ENCODE peak calls at places on chromosome 16, in five cellular contexts. One of them, this sample, is unnamed. For H3K36me3 and H3K4me1, the result is how much of the 10 kb centered on the place peaks cover.

GRCh38 chr16:46859719-46860152 is 24.4 kb upstream of the GPT2 start:
- DNase-seq in lower lobe of right lung: no peak
- DNase-seq in iPS DF 6.9: no peak
- DNase-seq in heart left ventricle: no peak
- DNase-seq in suprapubic skin: no peak
- DNase-seq in this sample: no peak

GRCh38 chr16:28843766-28844165 is 2.4 kb downstream of the TUFM start:
- DNase-seq in lower lobe of right lung: no peak
- DNase-seq in iPS DF 6.9: no peak
- DNase-seq in heart left ventricle: no peak
- DNase-seq in suprapubic skin: no peak
- DNase-seq in this sample: no peak

GRCh38 chr16:78684040-78684611 is 584.7 kb downstream of the WWOX start:
- DNase-seq in lower lobe of right lung: no peak
- DNase-seq in iPS DF 6.9: no peak
- DNase-seq in heart left ventricle: peak
- DNase-seq in suprapubic skin: peak
- DNase-seq in this sample: peak

GRCh38 chr16:3254309-3254708 is 2.1 kb downstream of the MEFV start:
- DNase-seq in lower lobe of right lung: no peak
- DNase-seq in iPS DF 6.9: no peak
- DNase-seq in heart left ventricle: no peak
- DNase-seq in suprapubic skin: no peak
- DNase-seq in this sample: no peak

GRCh38 chr16:30007378-30007895 is 3.4 kb downstream of the DOC2A start:
- DNase-seq in lower lobe of right lung: no peak
- DNase-seq in iPS DF 6.9: no peak
- DNase-seq in heart left ventricle: no peak
- DNase-seq in suprapubic skin: no peak
- DNase-seq in this sample: no peak

GRCh38 chr16:89039756-89040155 is 53.9 kb upstream of the ACSF3 start:
- DNase-seq in lower lobe of right lung: peak
- DNase-seq in iPS DF 6.9: no peak
- DNase-seq in heart left ventricle: peak
- DNase-seq in suprapubic skin: no peak
- DNase-seq in this sample: peak

GRCh38 chr16:13999071-13999894 is 71.8 kb upstream of the MRTFB start:
- DNase-seq in lower lobe of right lung: no peak
- DNase-seq in iPS DF 6.9: no peak
- DNase-seq in heart left ventricle: no peak
- DNase-seq in suprapubic skin: no peak
- DNase-seq in this sample: no peak

GRCh38 chr16:68492501-68493411 is 44.4 kb upstream of the SMPD3 start:
- DNase-seq in lower lobe of right lung: no peak
- DNase-seq in iPS DF 6.9: no peak
- DNase-seq in heart left ventricle: no peak
- DNase-seq in suprapubic skin: no peak
- DNase-seq in this sample: peak

GRCh38 chr16:60905806-60906205 is 1130.4 kb downstream of the CDH8 start:
- DNase-seq in lower lobe of right lung: no peak
- DNase-seq in iPS DF 6.9: no peak
- DNase-seq in heart left ventricle: no peak
- DNase-seq in suprapubic skin: no peak
- DNase-seq in this sample: no peak

GRCh38 chr16:74309789-74310781 is 13.5 kb downstream of the PSMD7 start:
- DNase-seq in lower lobe of right lung: no peak
- DNase-seq in iPS DF 6.9: peak
- DNase-seq in heart left ventricle: no peak
- DNase-seq in suprapubic skin: peak
- DNase-seq in this sample: no peak

GRCh38 chr16:13390093-13390985 is 488.9 kb downstream of the SHISA9 start:
- DNase-seq in lower lobe of right lung: no peak
- DNase-seq in iPS DF 6.9: no peak
- DNase-seq in heart left ventricle: no peak
- DNase-seq in suprapubic skin: no peak
- DNase-seq in this sample: no peak

GRCh38 chr16:29814592-29814991 is 1.4 kb upstream of the PAGR1 start:
- DNase-seq in lower lobe of right lung: no peak
- DNase-seq in iPS DF 6.9: no peak
- DNase-seq in heart left ventricle: no peak
- DNase-seq in suprapubic skin: no peak
- DNase-seq in this sample: peak

GRCh38 chr16:24853830-24854229 is 8.1 kb downstream of the SLC5A11 start:
- DNase-seq in lower lobe of right lung: no peak
- DNase-seq in iPS DF 6.9: no peak
- DNase-seq in heart left ventricle: peak
- DNase-seq in suprapubic skin: no peak
- DNase-seq in this sample: no peak

GRCh38 chr16:12881771-12882170 is 19.6 kb upstream of the SHISA9 start:
- DNase-seq in lower lobe of right lung: no peak
- DNase-seq in iPS DF 6.9: no peak
- DNase-seq in heart left ventricle: no peak
- DNase-seq in suprapubic skin: no peak
- DNase-seq in this sample: no peak

GRCh38 chr16:49600976-49601375 is 227.4 kb downstream of the C16orf78 start:
- DNase-seq in lower lobe of right lung: no peak
- DNase-seq in iPS DF 6.9: no peak
- DNase-seq in heart left ventricle: no peak
- DNase-seq in suprapubic skin: no peak
- DNase-seq in this sample: no peak

GRCh38 chr16:89958068-89958467 is 9.5 kb downstream of the DEF8 start:
- DNase-seq in lower lobe of right lung: peak
- DNase-seq in iPS DF 6.9: no peak
- DNase-seq in heart left ventricle: peak
- DNase-seq in suprapubic skin: no peak
- DNase-seq in this sample: peak

GRCh38 chr16:69171325-69172095 is 15.5 kb upstream of the SNTB2 start:
- DNase-seq in lower lobe of right lung: no peak
- DNase-seq in iPS DF 6.9: no peak
- DNase-seq in heart left ventricle: no peak
- DNase-seq in suprapubic skin: no peak
- DNase-seq in this sample: no peak

GRCh38 chr16:84458606-84459516 is 45.6 kb downstream of the MEAK7 start:
- DNase-seq in lower lobe of right lung: peak
- DNase-seq in iPS DF 6.9: no peak
- DNase-seq in heart left ventricle: no peak
- DNase-seq in suprapubic skin: peak
- DNase-seq in this sample: peak

GRCh38 chr16:31094088-31094423 is 541 bp downstream of the VKORC1 start:
- DNase-seq in lower lobe of right lung: no peak
- DNase-seq in iPS DF 6.9: no peak
- DNase-seq in heart left ventricle: no peak
- DNase-seq in suprapubic skin: no peak
- DNase-seq in this sample: no peak

GRCh38 chr16:12211870-12212690 is 235.5 kb downstream of the SNX29 start:
- DNase-seq in lower lobe of right lung: no peak
- DNase-seq in iPS DF 6.9: no peak
- DNase-seq in heart left ventricle: no peak
- DNase-seq in suprapubic skin: no peak
- DNase-seq in this sample: no peak

GRCh38 chr16:2767891-2768290 is 9.2 kb downstream of the ELOB start:
- DNase-seq in lower lobe of right lung: peak
- DNase-seq in iPS DF 6.9: no peak
- DNase-seq in heart left ventricle: peak
- DNase-seq in suprapubic skin: no peak
- DNase-seq in this sample: no peak

GRCh38 chr16:58635502-58635901 is 5.9 kb upstream of the CNOT1 start:
- DNase-seq in lower lobe of right lung: no peak
- DNase-seq in iPS DF 6.9: no peak
- DNase-seq in heart left ventricle: no peak
- DNase-seq in suprapubic skin: peak
- DNase-seq in this sample: no peak

GRCh38 chr16:88854306-88855111 is 2.2 kb downstream of the GALNS start:
- DNase-seq in lower lobe of right lung: peak
- DNase-seq in iPS DF 6.9: no peak
- DNase-seq in heart left ventricle: no peak
- DNase-seq in suprapubic skin: no peak
- DNase-seq in this sample: peak

GRCh38 chr16:24652803-24653202 is 76.6 kb upstream of the TNRC6A start:
- DNase-seq in lower lobe of right lung: no peak
- DNase-seq in iPS DF 6.9: no peak
- DNase-seq in heart left ventricle: no peak
- DNase-seq in suprapubic skin: no peak
- DNase-seq in this sample: no peak

GRCh38 chr16:50771366-50771765 is 29.5 kb downstream of the CYLD start:
- DNase-seq in lower lobe of right lung: no peak
- DNase-seq in iPS DF 6.9: no peak
- DNase-seq in heart left ventricle: no peak
- DNase-seq in suprapubic skin: no peak
- DNase-seq in this sample: no peak

GRCh38 chr16:67632415-67633172 is 12.3 kb upstream of the CARMIL2 start:
- DNase-seq in lower lobe of right lung: no peak
- DNase-seq in iPS DF 6.9: no peak
- DNase-seq in heart left ventricle: no peak
- DNase-seq in suprapubic skin: no peak
- DNase-seq in this sample: no peak

GRCh38 chr16:66476328-66477027 is 49.4 kb downstream of the BEAN1 start:
- DNase-seq in lower lobe of right lung: no peak
- DNase-seq in iPS DF 6.9: no peak
- DNase-seq in heart left ventricle: no peak
- DNase-seq in suprapubic skin: peak
- DNase-seq in this sample: peak

GRCh38 chr16:23803591-23804123 is 32.1 kb upstream of the PRKCB start:
- DNase-seq in lower lobe of right lung: peak
- DNase-seq in iPS DF 6.9: no peak
- DNase-seq in heart left ventricle: peak
- DNase-seq in suprapubic skin: no peak
- DNase-seq in this sample: peak

GRCh38 chr16:84502075-84502474 is 2.4 kb downstream of the MEAK7 start:
- DNase-seq in lower lobe of right lung: peak
- DNase-seq in iPS DF 6.9: no peak
- DNase-seq in heart left ventricle: no peak
- DNase-seq in suprapubic skin: no peak
- DNase-seq in this sample: no peak

GRCh38 chr16:83187404-83187803 is 560.6 kb downstream of the CDH13 start:
- DNase-seq in lower lobe of right lung: no peak
- DNase-seq in iPS DF 6.9: no peak
- DNase-seq in heart left ventricle: no peak
- DNase-seq in suprapubic skin: no peak
- DNase-seq in this sample: no peak

GRCh38 chr16:88561485-88562369 is 8.5 kb upstream of the ZC3H18 start:
- DNase-seq in lower lobe of right lung: peak
- DNase-seq in iPS DF 6.9: no peak
- DNase-seq in heart left ventricle: no peak
- DNase-seq in suprapubic skin: no peak
- DNase-seq in this sample: no peak

GRCh38 chr16:26569793-26570192 is 496.9 kb upstream of the C16orf82 start:
- DNase-seq in lower lobe of right lung: no peak
- DNase-seq in iPS DF 6.9: peak
- DNase-seq in heart left ventricle: no peak
- DNase-seq in suprapubic skin: no peak
- DNase-seq in this sample: no peak

GRCh38 chr16:24717411-24717810 is 12.0 kb upstream of the TNRC6A start:
- DNase-seq in lower lobe of right lung: no peak
- DNase-seq in iPS DF 6.9: no peak
- DNase-seq in heart left ventricle: no peak
- DNase-seq in suprapubic skin: no peak
- DNase-seq in this sample: no peak

GRCh38 chr16:66662445-66663194 is 33.9 kb downstream of the CMTM4 start:
- DNase-seq in lower lobe of right lung: no peak
- DNase-seq in iPS DF 6.9: no peak
- DNase-seq in heart left ventricle: no peak
- DNase-seq in suprapubic skin: no peak
- DNase-seq in this sample: no peak

GRCh38 chr16:60027351-60027750 is 1293.2 kb upstream of the GOT2 start:
- DNase-seq in lower lobe of right lung: no peak
- DNase-seq in iPS DF 6.9: no peak
- DNase-seq in heart left ventricle: no peak
- DNase-seq in suprapubic skin: no peak
- DNase-seq in this sample: no peak

DNA sequence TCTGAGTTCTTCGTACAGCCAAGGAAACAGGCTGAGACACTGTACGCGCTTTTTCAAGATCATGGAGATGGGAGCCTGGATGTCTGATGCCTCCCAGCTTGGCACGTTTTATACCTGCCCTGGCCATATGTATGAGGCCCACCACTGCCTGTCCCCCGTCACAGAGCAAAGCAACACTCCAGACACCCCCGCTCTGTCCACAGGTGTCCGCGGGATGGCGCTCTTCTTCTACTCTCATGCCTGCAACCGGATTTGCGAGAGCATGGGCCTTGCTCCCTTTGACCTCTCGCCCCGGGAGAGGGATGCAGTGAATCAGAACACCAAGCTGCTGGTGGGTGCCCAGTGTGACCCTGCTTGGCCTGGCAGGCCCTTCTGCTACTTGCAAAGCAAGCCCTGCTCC is 39.8 kb upstream of the POLR3E start:
- DNase-seq in lower lobe of right lung: no peak
- DNase-seq in iPS DF 6.9: no peak
- DNase-seq in heart left ventricle: no peak
- DNase-seq in suprapubic skin: no peak
- DNase-seq in this sample: peak
- H3K36me3 ChIP-seq in lower lobe of right lung: half or more
- H3K36me3 ChIP-seq in iPS DF 6.9: under half
- H3K36me3 ChIP-seq in heart left ventricle: under half
- H3K36me3 ChIP-seq in suprapubic skin: half or more
- H3K36me3 ChIP-seq in this sample: under half

GRCh38 chr16:85626191-85626951 is 13.2 kb downstream of the GSE1 start:
- DNase-seq in lower lobe of right lung: no peak
- DNase-seq in iPS DF 6.9: no peak
- DNase-seq in heart left ventricle: no peak
- DNase-seq in suprapubic skin: no peak
- DNase-seq in this sample: no peak
- H3K4me1 ChIP-seq in lower lobe of right lung: half or more
- H3K4me1 ChIP-seq in iPS DF 6.9: under half
- H3K4me1 ChIP-seq in heart left ventricle: under half
- H3K4me1 ChIP-seq in suprapubic skin: under half
- H3K4me1 ChIP-seq in this sample: under half

GRCh38 chr16:87543436-87544191 is 50.8 kb upstream of the ZCCHC14 start:
- DNase-seq in lower lobe of right lung: no peak
- DNase-seq in iPS DF 6.9: no peak
- DNase-seq in heart left ventricle: no peak
- DNase-seq in suprapubic skin: no peak
- DNase-seq in this sample: no peak
- H3K4me3 ChIP-seq in lower lobe of right lung: no peak
- H3K4me3 ChIP-seq in iPS DF 6.9: no peak
- H3K4me3 ChIP-seq in heart left ventricle: no peak
- H3K4me3 ChIP-seq in suprapubic skin: no peak
- H3K4me3 ChIP-seq in this sample: no peak

GRCh38 chr16:11094838-11095565 is 150.6 kb downstream of the CLEC16A start:
- DNase-seq in lower lobe of right lung: no peak
- DNase-seq in iPS DF 6.9: no peak
- DNase-seq in heart left ventricle: no peak
- DNase-seq in suprapubic skin: no peak
- DNase-seq in this sample: no peak
- H3K36me3 ChIP-seq in lower lobe of right lung: under half
- H3K36me3 ChIP-seq in iPS DF 6.9: under half
- H3K36me3 ChIP-seq in heart left ventricle: under half
- H3K36me3 ChIP-seq in suprapubic skin: under half
- H3K36me3 ChIP-seq in this sample: under half

GRCh38 chr16:81808933-81809480 is 29.9 kb downstream of the PLCG2 start:
- DNase-seq in lower lobe of right lung: no peak
- DNase-seq in iPS DF 6.9: no peak
- DNase-seq in heart left ventricle: no peak
- DNase-seq in suprapubic skin: no peak
- DNase-seq in this sample: no peak
- H3K4me1 ChIP-seq in lower lobe of right lung: under half
- H3K4me1 ChIP-seq in iPS DF 6.9: under half
- H3K4me1 ChIP-seq in heart left ventricle: under half
- H3K4me1 ChIP-seq in suprapubic skin: under half
- H3K4me1 ChIP-seq in this sample: under half